ENCODE peak calls at places on chromosomes 12 and 14, in eight cellular contexts. G is fibroblast of the aortic adventitia, K is RWPE1, X is T-cell, J is AG20443, U is NCI-H146, O is COR-L47, L is NCI-H510A. H is an unnamed sample.

GRCh38 chr12:6089041-6089823 is 35.2 kb downstream of the VWF start:
- DNase-seq in G (no peak), K (peak; percentile 57), X (no peak), J (no peak), U (peak; percentile 87), O (no peak), L (peak; percentile 64), H (peak; percentile 49)

GRCh38 chr14:88323520-88324199 is 591 bp upstream of the KCNK10 start:
- DNase-seq in G (no peak), K (no peak), X (no peak), J (peak; percentile 52), U (peak; percentile 58), O (peak; percentile 58), L (peak; percentile 49), H (peak; percentile 31)

GRCh38 chr12:13179159-13180074 is 17.1 kb upstream of the EMP1 start:
- DNase-seq in G (peak; percentile 62), K (peak; percentile 60), X (peak; percentile 47), J (peak; percentile 69), U (no peak), O (no peak), L (no peak), H (peak; percentile 74)

GRCh38 chr12:32309811-32310755 is 89.3 kb upstream of the FGD4 start:
- DNase-seq in G (peak; percentile 17), K (no peak), X (no peak), J (no peak), U (peak; percentile 85), O (peak; percentile 69), L (no peak), H (peak; percentile 26)

GRCh38 chr12:14664434-14665023 is 31.9 kb downstream of the GUCY2C start:
- DNase-seq in G (peak; percentile 65), K (peak; percentile 30), X (peak; percentile 20), J (peak; percentile 29), U (peak; percentile 75), O (peak; percentile 1), L (peak; percentile 19), H (peak; percentile 50)

GRCh38 chr14:90541076-90541634 is 144.3 kb downstream of the CALM1 start:
- DNase-seq in G (no peak), K (no peak), X (no peak), J (no peak), U (no peak), O (no peak), L (no peak), H (no peak)

GRCh38 chr12:45216983-45217485 is 1.1 kb downstream of the ANO6 start:
- DNase-seq in G (no peak), K (no peak), X (no peak), J (peak; percentile 18), U (peak; percentile 46), O (no peak), L (no peak), H (peak; percentile 27)

GRCh38 chr12:13103391-13104033 is at the start of gene GSG1:
- DNase-seq in G (peak; percentile 36), K (no peak), X (no peak), J (peak; percentile 44), U (no peak), O (no peak), L (no peak), H (peak; percentile 39)

GRCh38 chr12:109738209-109738608 is 24.6 kb downstream of the FAM222A start:
- DNase-seq in G (no peak), K (no peak), X (no peak), J (no peak), U (no peak), O (no peak), L (no peak), H (no peak)

GRCh38 chr12:113234483-113234882 is 13.2 kb downstream of the TPCN1 start:
- DNase-seq in G (no peak), K (no peak), X (no peak), J (no peak), U (no peak), O (no peak), L (no peak), H (no peak)

GRCh38 chr14:49581961-49582210 is 4.3 kb downstream of the RPS29 start:
- DNase-seq in G (no peak), K (no peak), X (no peak), J (no peak), U (no peak), O (no peak), L (no peak), H (no peak)

GRCh38 chr12:121001841-121002483 is 14.3 kb downstream of the C12orf43 start:
- DNase-seq in G (no peak), K (no peak), X (no peak), J (no peak), U (no peak), O (no peak), L (no peak), H (no peak)

GRCh38 chr14:46651526-46652144 is at the start of gene RPL10L:
- DNase-seq in G (no peak), K (no peak), X (no peak), J (no peak), U (no peak), O (no peak), L (no peak), H (no peak)

GRCh38 chr14:105899071-105899641 is 372.8 kb downstream of the TMEM121 start:
- DNase-seq in G (no peak), K (no peak), X (no peak), J (no peak), U (no peak), O (no peak), L (no peak), H (no peak)

GRCh38 chr12:103955811-103956514 is 9.7 kb upstream of the TDG start:
- DNase-seq in G (peak; percentile 12), K (no peak), X (no peak), J (peak; percentile 14), U (peak; percentile 13), O (no peak), L (no peak), H (no peak)

GRCh38 chr12:22287776-22288621 is 46.5 kb downstream of the ST8SIA1 start:
- DNase-seq in G (peak; percentile 52), K (no peak), X (no peak), J (peak; percentile 56), U (peak; percentile 32), O (no peak), L (no peak), H (no peak)

GRCh38 chr12:16600525-16600924 is 5.4 kb downstream of the LMO3 start:
- DNase-seq in G (no peak), K (no peak), X (no peak), J (no peak), U (peak; percentile 84), O (no peak), L (no peak), H (no peak)

GRCh38 chr14:39154594-39155189 is 15.4 kb downstream of the TRAPPC6B start:
- DNase-seq in G (no peak), K (no peak), X (no peak), J (no peak), U (no peak), O (no peak), L (no peak), H (no peak)

GRCh38 chr12:41967668-41968649 is 176.7 kb downstream of the GXYLT1 start:
- DNase-seq in G (no peak), K (no peak), X (no peak), J (no peak), U (peak; percentile 89), O (no peak), L (no peak), H (no peak)

GRCh38 chr12:9786726-9787339 is 26.1 kb upstream of the CD69 start:
- DNase-seq in G (no peak), K (no peak), X (no peak), J (no peak), U (no peak), O (no peak), L (no peak), H (no peak)

GRCh38 chr12:124481257-124481750 is 86.1 kb downstream of the NCOR2 start:
- DNase-seq in G (no peak), K (no peak), X (no peak), J (no peak), U (no peak), O (no peak), L (no peak), H (no peak)

GRCh38 chr14:103292426-103293374 is 41.3 kb upstream of the EIF5 start:
- DNase-seq in G (peak; percentile 74), K (peak; percentile 76), X (peak; percentile 67), J (peak; percentile 88), U (peak; percentile 67), O (peak; percentile 74), L (no peak), H (peak; percentile 44)

GRCh38 chr12:118050972-118051910 is 9.7 kb downstream of the WSB2 start:
- DNase-seq in G (no peak), K (no peak), X (no peak), J (no peak), U (no peak), O (no peak), L (no peak), H (no peak)

GRCh38 chr12:118981285-118982201 is at the start of gene SRRM4:
- DNase-seq in G (no peak), K (peak; percentile 20), X (no peak), J (peak; percentile 23), U (peak; percentile 98), O (peak; percentile 50), L (peak; percentile 94), H (no peak)

GRCh38 chr14:99971929-99972747 is 93.1 kb upstream of the EVL start:
- DNase-seq in G (peak; percentile 30), K (peak; percentile 36), X (no peak), J (peak; percentile 36), U (no peak), O (peak; percentile 34), L (no peak), H (no peak)

GRCh38 chr12:113273053-113273725 is 51.9 kb downstream of the TPCN1 start:
- DNase-seq in G (no peak), K (no peak), X (no peak), J (no peak), U (no peak), O (no peak), L (no peak), H (no peak)

GRCh38 chr12:68297929-68298328 is 34.2 kb downstream of the MDM1 start:
- DNase-seq in G (no peak), K (no peak), X (no peak), J (no peak), U (no peak), O (no peak), L (no peak), H (no peak)

GRCh38 chr14:95290769-95291440 is 28.8 kb downstream of the CLMN start:
- DNase-seq in G (no peak), K (peak; percentile 36), X (no peak), J (no peak), U (peak; percentile 91), O (peak; percentile 99), L (peak; percentile 88), H (no peak)

GRCh38 chr14:77064535-77065178 is 33.4 kb upstream of the CIPC start:
- DNase-seq in G (peak; percentile 16), K (no peak), X (no peak), J (no peak), U (no peak), O (no peak), L (no peak), H (no peak)

GRCh38 chr12:88325828-88326214 is 183.7 kb downstream of the TMTC3 start:
- DNase-seq in G (peak; percentile 63), K (no peak), X (no peak), J (peak; percentile 38), U (no peak), O (no peak), L (no peak), H (peak; percentile 72)

GRCh38 chr14:76776306-76777251 is 15.3 kb downstream of the VASH1 start:
- DNase-seq in G (no peak), K (no peak), X (no peak), J (no peak), U (peak; percentile 36), O (peak; percentile 61), L (no peak), H (no peak)